ENCODE peak calls at places on chromosomes 16 and 17, in four cellular contexts. K, T, F and M are unnamed samples. For H3K36me3, the result is how much of the 10 kb centered on the place peaks cover.

GRCh38 chr16:3509470-3509928 is 8.7 kb downstream of the CLUAP1 start:
- DNase-seq in K (no peak), T (peak), F (no peak), M (no peak)

GRCh38 chr16:50519602-50520001 is 28.6 kb upstream of the NKD1 start:
- DNase-seq in K (no peak), T (no peak), F (no peak), M (no peak)

GRCh38 chr16:5027086-5027485 is 6.6 kb downstream of the NAGPA start:
- DNase-seq in K (no peak), T (no peak), F (no peak), M (no peak)

GRCh38 chr17:81126281-81127132 is 38.8 kb upstream of the PVALEF start:
- DNase-seq in K (no peak), T (no peak), F (no peak), M (no peak)

GRCh38 chr16:88389621-88390160 is 6.9 kb downstream of the ZNF469 start:
- DNase-seq in K (no peak), T (no peak), F (no peak), M (no peak)

GRCh38 chr17:37090941-37091340 is 142.2 kb downstream of the AATF start:
- DNase-seq in K (no peak), T (no peak), F (no peak), M (no peak)

GRCh38 chr17:78970834-78971763 is 8.6 kb downstream of the LGALS3BP start:
- DNase-seq in K (peak), T (peak), F (no peak), M (peak)

GRCh38 chr16:56312556-56312955 is 112.8 kb downstream of the AMFR start:
- DNase-seq in K (no peak), T (no peak), F (no peak), M (no peak)

GRCh38 chr17:16491131-16491702 is 776 bp downstream of the LRRC75A start:
- DNase-seq in K (peak), T (peak), F (no peak), M (no peak)

GRCh38 chr17:53780320-53780719 is 42.4 kb upstream of the KIF2B start:
- DNase-seq in K (no peak), T (no peak), F (no peak), M (no peak)

GRCh38 chr16:15721018-15721417 is 71.0 kb downstream of the NDE1 start:
- DNase-seq in K (no peak), T (no peak), F (no peak), M (no peak)

GRCh38 chr16:58084635-58085034 is 44.5 kb downstream of the CFAP20 start:
- DNase-seq in K (no peak), T (no peak), F (no peak), M (no peak)
- H3K36me3 ChIP-seq in K (under half), T (under half), F (under half), M (under half)

DNA sequence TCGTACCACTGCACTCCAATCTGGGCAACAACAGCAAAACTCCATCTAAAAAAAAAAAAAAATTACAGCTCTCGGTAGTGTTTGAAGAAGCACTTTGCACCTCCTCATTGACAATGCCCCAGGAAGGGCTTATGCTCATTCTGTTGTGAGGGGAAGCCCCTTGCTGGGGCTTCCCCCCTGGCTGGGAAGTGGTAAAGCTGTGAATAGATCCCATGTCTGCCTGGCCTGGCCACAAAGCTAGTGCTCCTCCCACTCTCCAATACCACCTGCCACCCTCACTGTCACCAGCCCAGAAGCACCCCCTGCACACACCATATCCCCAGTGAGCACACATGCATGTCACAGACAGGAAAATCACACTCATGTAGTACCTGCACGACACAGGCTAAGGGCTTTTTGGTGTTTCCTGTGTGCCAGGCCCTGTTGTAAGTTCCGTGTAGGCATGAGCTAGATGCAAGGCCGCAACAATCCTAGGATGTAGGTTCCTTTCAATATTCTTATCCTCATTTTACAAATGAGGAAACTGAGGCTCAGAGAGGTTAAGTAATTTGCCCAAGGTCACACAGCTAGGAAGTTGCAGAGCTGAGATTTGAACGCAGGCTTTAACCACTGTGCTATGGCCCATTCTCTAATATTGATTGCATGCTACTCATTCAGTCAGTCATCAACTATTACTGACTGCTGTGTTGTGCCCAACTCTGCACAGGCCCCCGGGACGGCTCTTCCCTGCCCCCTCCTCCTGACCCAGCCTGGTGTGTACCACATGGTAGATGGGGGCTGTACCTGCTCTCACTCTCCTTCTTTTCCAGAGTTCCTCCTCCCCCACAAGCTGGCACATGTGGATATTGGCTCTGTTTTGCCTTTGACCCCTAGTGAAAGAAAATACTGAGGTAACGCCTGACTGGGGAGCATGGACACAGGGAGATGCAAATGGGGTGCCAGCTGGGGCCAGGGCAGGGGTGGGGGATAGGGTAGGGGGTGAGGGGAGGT is 11.9 kb upstream of the COL1A1 start:
- DNase-seq in K (peak), T (no peak), F (no peak), M (peak)
- TF ChIP-seq CTCF in K (peak), T (no peak), F (no peak), M (peak)

GRCh38 chr16:23827245-23827543 is 8.6 kb upstream of the PRKCB start:
- DNase-seq in K (no peak), T (no peak), F (no peak), M (no peak)

GRCh38 chr16:23832882-23833281 is 2.9 kb upstream of the PRKCB start:
- DNase-seq in K (no peak), T (no peak), F (no peak), M (no peak)

GRCh38 chr16:23833504-23833903 is 2.3 kb upstream of the PRKCB start:
- DNase-seq in K (no peak), T (no peak), F (no peak), M (no peak)

GRCh38 chr16:23829454-23829853 is 6.3 kb upstream of the PRKCB start:
- DNase-seq in K (no peak), T (no peak), F (no peak), M (no peak)

GRCh38 chr16:23830276-23830675 is 5.5 kb upstream of the PRKCB start:
- DNase-seq in K (no peak), T (no peak), F (no peak), M (no peak)
- TF ChIP-seq EZH2 in K (no peak), T (no peak), F (no peak), M (no peak)

DNA sequence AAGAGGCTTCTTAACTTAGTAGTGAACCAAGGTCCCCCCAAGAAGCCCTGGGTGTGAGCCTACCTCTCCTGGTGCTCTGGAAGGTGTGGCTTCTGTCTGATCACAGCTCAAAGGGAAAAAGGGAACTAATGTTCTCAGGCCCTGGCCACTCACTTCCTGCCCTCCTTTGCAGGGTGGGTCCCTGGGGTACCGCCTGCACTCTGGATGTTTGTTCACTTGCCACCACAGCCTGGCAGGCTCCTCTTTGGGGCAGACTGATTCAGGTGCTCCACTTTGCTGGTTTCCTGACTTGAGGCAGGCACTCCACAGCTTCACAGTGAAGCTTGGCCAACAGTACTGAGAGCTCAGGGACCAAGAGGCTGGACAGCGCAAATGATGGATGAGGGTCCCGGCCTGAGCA is 5.9 kb upstream of the MYO15A start:
- DNase-seq in K (no peak), T (no peak), F (no peak), M (no peak)
- H3K36me3 ChIP-seq in K (under half), T (under half), F (under half), M (under half)

DNA sequence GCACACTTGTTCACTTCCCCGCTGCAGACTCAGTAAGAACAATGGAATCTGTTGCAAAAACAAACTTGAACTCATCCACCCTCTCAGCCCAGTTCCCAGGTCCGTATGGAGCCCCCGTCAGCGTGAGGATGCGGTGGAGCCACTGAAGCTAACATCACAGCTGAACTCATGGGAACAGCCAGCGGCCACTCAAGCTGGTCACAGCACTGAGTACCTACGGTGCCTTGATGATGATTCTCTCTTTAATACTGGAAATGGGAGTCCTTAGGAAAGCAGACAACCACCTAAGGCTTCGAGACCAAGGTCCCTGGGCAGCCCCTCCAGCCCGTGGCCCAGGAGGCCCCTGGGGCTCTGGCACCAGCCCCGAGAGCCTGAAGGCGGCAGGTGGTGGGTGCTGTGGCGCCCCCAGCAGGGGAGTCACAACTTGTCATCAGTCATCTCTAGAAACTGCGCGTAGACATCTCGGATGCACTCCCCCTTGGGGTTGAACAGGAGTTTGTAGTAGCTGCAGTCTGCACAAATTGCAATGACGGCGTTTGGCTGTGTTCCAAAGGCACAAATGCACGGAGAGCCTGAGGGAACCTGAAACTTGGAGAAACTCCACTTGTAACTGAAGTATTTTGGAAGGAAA is 31.0 kb upstream of the RHOT1 start:
- DNase-seq in K (peak), T (peak), F (no peak), M (peak)
- TF ChIP-seq CTCF in K (peak), T (peak), F (peak), M (peak)

DNA sequence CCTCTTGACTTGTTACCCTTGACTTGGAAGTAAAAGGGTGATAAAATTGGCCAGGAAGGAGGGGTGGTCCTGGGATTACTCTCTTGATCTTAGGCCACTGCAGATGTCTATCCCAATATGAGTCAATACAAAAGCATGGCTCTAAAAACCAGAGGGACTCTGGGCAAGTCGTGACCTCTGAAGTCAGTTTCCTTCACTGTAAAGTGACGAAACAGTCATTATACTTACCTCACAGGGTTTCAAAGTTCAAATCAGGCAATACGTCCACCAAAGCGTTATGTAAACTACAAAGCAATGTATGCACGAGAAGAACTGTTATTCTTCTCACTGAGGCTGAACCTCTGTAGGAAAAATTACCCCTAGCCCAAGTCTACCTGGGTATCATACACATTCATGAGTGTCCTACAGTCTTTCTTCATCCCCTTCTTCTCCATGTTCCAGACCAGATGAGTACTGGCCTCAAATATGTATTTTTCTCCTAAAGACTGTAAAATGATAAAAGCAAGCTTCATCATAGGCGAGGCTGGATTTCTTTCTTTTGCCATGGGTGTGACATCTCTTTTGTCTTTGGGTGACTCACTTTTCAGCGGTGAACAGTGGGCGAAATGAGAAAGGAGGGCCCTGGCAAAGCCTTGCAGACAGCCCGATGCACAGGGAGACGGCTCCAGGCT is 34.5 kb upstream of the CLEC18B start:
- DNase-seq in K (no peak), T (no peak), F (no peak), M (no peak)
- TF ChIP-seq EZH2 in K (no peak), T (no peak), F (no peak), M (no peak)

GRCh38 chr17:2064980-2065785 is 10.3 kb downstream of the HIC1 start:
- DNase-seq in K (peak), T (no peak), F (no peak), M (peak)
- H3K36me3 ChIP-seq in K (under half), T (under half), F (under half), M (under half)

GRCh38 chr16:715448-716249 is 731 bp downstream of the METRN start:
- DNase-seq in K (peak), T (no peak), F (no peak), M (no peak)
- TF ChIP-seq CTCF in K (peak), T (no peak), F (no peak), M (no peak)

GRCh38 chr17:43906951-43907424 is 348 bp downstream of the MPP2 start:
- DNase-seq in K (no peak), T (no peak), F (no peak), M (no peak)
- TF ChIP-seq EZH2 in K (peak), T (peak), F (no peak), M (no peak)